ENCODE peak calls at places on chromosomes 13 and 19, in four cellular contexts. H is A549, A is GM12878, P is K562. B is an unnamed sample. For H3K4me1, the result is how much of the 10 kb centered on the place peaks cover.

GRCh38 chr13:109700176-109700575 is 86.2 kb downstream of the IRS2 start:
- DNase-seq in P (peak), H (peak), A (no peak), B (no peak)

GRCh38 chr19:44925114-44925891 is 10.9 kb downstream of the APOC1 start:
- DNase-seq in H (no peak), A (no peak), P (no peak), B (peak)

GRCh38 chr19:45151821-45152503 is 8.8 kb downstream of the NKPD1 start:
- DNase-seq in A (no peak), H (no peak), P (no peak), B (no peak)

GRCh38 chr19:14383898-14384669 is 2.8 kb downstream of the ADGRE5 start:
- DNase-seq in P (peak), A (no peak), H (no peak), B (no peak)

GRCh38 chr19:44875666-44876418 is 15.2 kb upstream of the TOMM40 start:
- DNase-seq in H (no peak), A (no peak), P (no peak), B (no peak)

GRCh38 chr19:11987405-11988231 is 22.8 kb downstream of the ZNF763 start:
- DNase-seq in P (peak), A (peak), H (no peak), B (peak)

GRCh38 chr19:3788991-3789778 is 3.0 kb upstream of the MATK start:
- DNase-seq in H (no peak), P (no peak), A (no peak), B (no peak)

GRCh38 chr13:73938375-73939070 is 195.7 kb downstream of the KLF12 start:
- DNase-seq in P (no peak), A (no peak), H (peak), B (no peak)

GRCh38 chr13:40109324-40109958 is 454.0 kb downstream of the COG6 start:
- DNase-seq in P (no peak), H (peak), A (no peak), B (no peak)

GRCh38 chr13:71217827-71218226 is 649.2 kb downstream of the DACH1 start:
- DNase-seq in A (no peak), H (no peak), P (no peak), B (no peak)
- TF ChIP-seq CEBPB in A (no peak), H (no peak), P (no peak), B (no peak)

GRCh38 chr13:46586766-46587509 is 34.0 kb downstream of the LRCH1 start:
- DNase-seq in P (no peak), A (no peak), H (no peak), B (no peak)
- H3K4me1 ChIP-seq in P (under half), A (half or more), H (under half), B (half or more)

GRCh38 chr13:95676100-95676774 is 702 bp upstream of the DNAJC3 start:
- DNase-seq in P (peak), H (peak), A (no peak), B (peak)
- TF ChIP-seq POLR2AphosphoS2 in P (no peak), H (no peak), A (no peak), B (no peak)

DNA sequence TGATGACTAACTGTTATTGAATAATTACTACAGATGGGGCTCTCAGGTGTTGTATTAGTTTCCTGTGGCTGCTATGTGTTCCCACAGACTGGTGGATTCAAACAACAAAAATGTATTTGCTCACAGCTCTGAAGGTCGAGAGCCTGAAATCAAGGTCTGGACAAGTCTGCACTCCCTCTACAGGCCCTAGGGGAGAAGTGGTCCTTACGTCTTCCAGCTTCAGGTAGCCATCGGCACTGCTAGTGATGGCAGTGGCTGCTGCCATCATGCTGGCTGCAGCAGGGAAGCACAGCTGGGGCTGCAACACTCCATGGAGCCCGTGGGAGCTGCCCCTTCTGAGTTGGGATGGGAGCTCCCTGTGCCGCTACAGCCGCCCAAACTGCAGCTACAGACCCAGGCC is 1.9 kb downstream of the TEX26 start:
- DNase-seq in H (peak), P (no peak), A (no peak), B (peak)
- TF ChIP-seq CEBPB in H (no peak), P (no peak), A (no peak), B (no peak)

DNA sequence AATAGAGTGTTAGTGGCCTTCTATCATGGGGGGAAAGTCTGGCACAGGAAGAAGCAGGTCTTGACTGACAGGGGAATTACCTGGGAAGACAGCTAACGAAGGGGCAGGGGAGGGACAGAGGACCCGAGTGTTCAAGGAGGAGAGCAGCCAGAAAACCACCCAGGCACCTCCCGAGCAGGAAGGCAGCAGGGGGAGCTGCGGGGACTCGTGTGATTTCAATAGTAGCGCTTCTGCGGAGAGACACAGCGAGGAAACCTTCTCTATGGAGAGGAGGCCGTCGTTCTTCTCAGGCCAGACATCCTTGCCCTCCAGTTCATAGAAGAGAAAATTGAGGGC is 39.9 kb upstream of the NPAS1 start:
- DNase-seq in H (no peak), P (no peak), A (no peak), B (no peak)
- H3K4me1 ChIP-seq in H (half or more), P (under half), A (under half), B (half or more)

GRCh38 chr13:28744091-28744536 is 25.3 kb upstream of the SLC46A3 start:
- DNase-seq in H (peak), A (no peak), P (peak), B (no peak)
- TF ChIP-seq POLR2AphosphoS2 in H (no peak), A (no peak), P (no peak), B (no peak)

DNA sequence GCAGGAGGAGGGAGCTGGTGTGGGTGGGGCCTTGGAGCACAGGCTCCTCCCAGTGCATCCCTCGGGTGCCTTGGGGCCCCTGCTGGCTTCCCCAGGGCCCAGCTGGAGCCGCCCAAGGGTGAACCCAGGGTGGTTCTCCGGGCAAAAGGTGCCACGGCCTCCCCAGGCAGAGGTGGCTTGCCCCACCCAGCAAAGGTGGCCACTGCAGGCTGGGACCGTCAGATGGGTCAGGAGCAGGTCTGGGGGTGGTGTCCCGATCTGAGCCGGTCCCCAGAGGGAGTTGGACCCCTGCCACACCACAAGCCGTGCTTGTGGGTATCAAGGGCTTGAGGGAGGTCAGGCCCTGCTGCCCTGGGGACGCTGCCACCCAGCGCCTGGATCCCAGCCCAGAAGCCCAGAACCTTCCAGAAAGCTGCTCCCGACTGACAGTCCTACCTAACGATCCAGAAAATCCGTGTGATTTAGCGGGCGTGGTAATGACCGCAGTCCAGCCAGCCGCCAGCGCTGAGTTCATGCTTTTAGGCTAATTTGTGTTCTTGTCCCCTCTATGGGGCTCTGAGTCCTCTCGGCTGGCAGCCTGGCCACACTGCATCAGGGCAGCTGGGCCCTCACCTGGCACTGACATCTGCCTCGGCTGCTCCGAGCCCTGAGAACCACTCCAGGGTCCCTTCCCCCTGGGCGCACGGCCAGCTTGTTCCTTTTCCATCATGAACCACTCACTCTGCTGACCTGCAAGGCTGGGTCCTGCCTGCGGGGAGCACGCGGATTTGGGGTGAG is 5.0 kb upstream of the GRIN3B start:
- DNase-seq in A (no peak), P (no peak), H (no peak), B (no peak)
- TF ChIP-seq CEBPB in A (no peak), P (no peak), H (no peak), B (no peak)

GRCh38 chr13:44575035-44575434 is 1.1 kb downstream of the TSC22D1 start:
- DNase-seq in H (no peak), P (no peak), A (no peak), B (no peak)
- H3K4me1 ChIP-seq in H (half or more), P (under half), A (under half), B (under half)